ENCODE peak calls at places on chromosomes 7 and 10, in six cellular contexts. Y is spleen, K is astrocyte, N is endodermal cell, O is esophagus squamous epithelium, Q is colonic mucosa. Z is an unnamed sample.
A peak's percentile ranks its signal among the peaks of the same experiment; 100 is the strongest.

GRCh38 chr7:145151651-145152050 is 315.8 kb upstream of the TPK1 start:
- DNase-seq in Q (no peak), K (no peak), Y (no peak), O (no peak), N (no peak), Z (no peak)

GRCh38 chr10:124354411-124355382 is 64.0 kb downstream of the OAT start:
- DNase-seq in K (peak; percentile 39), O (no peak), Q (peak; percentile 52), N (peak; percentile 38), Y (peak; percentile 79), Z (peak; percentile 88)

GRCh38 chr10:102195301-102195870 is 30.7 kb upstream of the ELOVL3 start:
- DNase-seq in Y (no peak), O (no peak), N (no peak), Q (no peak), K (no peak), Z (peak; percentile 31)

GRCh38 chr7:83957333-83957732 is 237.3 kb downstream of the SEMA3A start:
- DNase-seq in K (no peak), Y (no peak), O (no peak), N (no peak), Q (no peak), Z (peak; percentile 56)

GRCh38 chr10:97759157-97759980 is 12.4 kb downstream of the SFRP5 start:
- DNase-seq in Y (peak; percentile 82), Q (peak; percentile 63), K (peak; percentile 22), N (peak; percentile 97), O (no peak), Z (peak; percentile 40)

GRCh38 chr7:151782598-151783448 is 94.1 kb downstream of the PRKAG2 start:
- DNase-seq in Y (peak; percentile 95), Q (peak; percentile 62), N (peak; percentile 95), O (peak; percentile 24), K (no peak), Z (peak; percentile 34)

GRCh38 chr7:1567893-1568292 is 1.9 kb downstream of the PSMG3 start:
- DNase-seq in Q (no peak), Y (no peak), O (no peak), K (peak; percentile 97), N (no peak), Z (peak; percentile 81)

GRCh38 chr7:371779-372545 is 82.0 kb downstream of the FOXL3 start:
- DNase-seq in Q (no peak), N (peak; percentile 51), O (no peak), Y (peak; percentile 70), K (no peak), Z (no peak)

GRCh38 chr10:101576229-101576863 is 11.7 kb downstream of the POLL start:
- DNase-seq in Y (no peak), K (no peak), N (no peak), O (no peak), Q (no peak), Z (no peak)

GRCh38 chr7:15801565-15801964 is 115.1 kb upstream of the MEOX2 start:
- DNase-seq in O (no peak), Q (no peak), K (peak; percentile 73), N (no peak), Y (no peak), Z (peak; percentile 70)

GRCh38 chr10:77428776-77429395 is 208.7 kb downstream of the KCNMA1 start:
- DNase-seq in O (no peak), Q (peak; percentile 29), N (peak; percentile 90), K (peak; percentile 64), Y (no peak), Z (peak; percentile 61)

GRCh38 chr7:43758029-43758860 is at the start of gene BLVRA:
- DNase-seq in N (peak; percentile 86), Y (peak; percentile 95), O (no peak), K (peak; percentile 18), Q (peak; percentile 63), Z (no peak)

GRCh38 chr10:43372751-43373445 is 1.5 kb downstream of the FXYD4 start:
- DNase-seq in Q (no peak), N (no peak), K (no peak), Y (peak; percentile 25), O (no peak), Z (no peak)

GRCh38 chr7:21671859-21672258 is 129.0 kb downstream of the DNAH11 start:
- DNase-seq in Q (no peak), O (no peak), N (no peak), K (no peak), Y (no peak), Z (no peak)

GRCh38 chr7:129889133-129889854 is 63.5 kb downstream of the UBE2H start:
- DNase-seq in Q (no peak), K (no peak), O (no peak), N (no peak), Y (no peak), Z (no peak)

GRCh38 chr7:157056957-157057902 is 46.8 kb upstream of the MNX1 start:
- DNase-seq in Q (no peak), N (no peak), K (no peak), O (no peak), Y (no peak), Z (no peak)

GRCh38 chr10:61761825-61762217 is 99.1 kb downstream of the CABCOCO1 start:
- DNase-seq in O (no peak), N (no peak), Q (no peak), Y (no peak), K (no peak), Z (no peak)
- H3K27ac ChIP-seq in O (no peak overlapping the region), N (no peak overlapping the region), Q (peak overlapping the region; percentile 60), Y (no peak overlapping the region), K (no peak overlapping the region), Z (no peak overlapping the region)

DNA sequence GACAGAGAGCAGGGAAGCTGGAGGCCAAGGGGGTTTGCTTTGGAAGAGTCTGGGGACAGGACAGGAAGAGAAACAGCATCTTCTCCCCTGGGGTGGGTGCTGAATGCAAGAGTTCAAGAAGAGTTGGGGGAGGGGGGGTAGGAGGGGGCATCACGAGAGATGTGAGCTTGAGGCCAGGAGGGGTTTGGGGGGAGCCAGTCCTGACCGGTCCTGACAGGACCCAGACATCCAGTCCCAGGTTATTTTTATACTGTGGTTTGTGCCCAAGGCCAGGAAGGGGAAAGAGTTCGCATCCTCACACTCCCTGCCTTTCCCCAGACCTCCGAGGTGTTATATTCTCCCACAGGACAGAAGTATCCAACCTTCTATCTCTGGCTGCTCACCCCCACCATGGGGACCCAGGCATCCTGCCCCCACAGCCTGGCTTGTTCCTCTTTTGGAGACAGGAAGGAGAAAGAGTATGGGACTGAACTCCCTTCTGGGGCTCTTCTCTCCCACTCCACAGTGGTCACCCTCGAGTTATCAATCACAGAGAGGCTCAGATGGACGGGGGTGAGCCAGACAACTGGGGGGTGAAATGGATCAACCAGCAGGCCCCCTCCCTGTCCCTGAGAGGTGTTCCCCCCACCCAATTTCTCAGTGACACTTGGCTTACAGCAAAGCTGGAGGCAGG is 2.8 kb downstream of the TSC22D4 start:
- DNase-seq in N (no peak), Q (no peak), Y (peak; percentile 76), O (no peak), K (no peak), Z (no peak)
- H3K4me3 ChIP-seq in N (peak overlapping the region; percentile 88), Q (peak overlapping the region; percentile 83), Y (peak overlapping the region; percentile 93), O (peak overlapping the region; percentile 100), K (no peak overlapping the region), Z (peak overlapping the region; percentile 92)

GRCh38 chr7:80298201-80298600 is 163.6 kb downstream of the GNAI1 start:
- DNase-seq in N (no peak), Y (no peak), O (no peak), Q (no peak), K (no peak), Z (no peak)

GRCh38 chr7:80288175-80289122 is 153.8 kb downstream of the GNAI1 start:
- DNase-seq in N (peak; percentile 57), K (peak; percentile 92), Q (no peak), Y (no peak), O (no peak), Z (peak; percentile 98)

GRCh38 chr7:80294321-80294720 is 159.7 kb downstream of the GNAI1 start:
- DNase-seq in N (no peak), Y (no peak), Q (no peak), O (no peak), K (peak; percentile 59), Z (peak; percentile 38)
- TF ChIP-seq CTCF in N (no peak), Y (no peak), Q (no peak), O (no peak), K (no peak), Z (no peak)

DNA sequence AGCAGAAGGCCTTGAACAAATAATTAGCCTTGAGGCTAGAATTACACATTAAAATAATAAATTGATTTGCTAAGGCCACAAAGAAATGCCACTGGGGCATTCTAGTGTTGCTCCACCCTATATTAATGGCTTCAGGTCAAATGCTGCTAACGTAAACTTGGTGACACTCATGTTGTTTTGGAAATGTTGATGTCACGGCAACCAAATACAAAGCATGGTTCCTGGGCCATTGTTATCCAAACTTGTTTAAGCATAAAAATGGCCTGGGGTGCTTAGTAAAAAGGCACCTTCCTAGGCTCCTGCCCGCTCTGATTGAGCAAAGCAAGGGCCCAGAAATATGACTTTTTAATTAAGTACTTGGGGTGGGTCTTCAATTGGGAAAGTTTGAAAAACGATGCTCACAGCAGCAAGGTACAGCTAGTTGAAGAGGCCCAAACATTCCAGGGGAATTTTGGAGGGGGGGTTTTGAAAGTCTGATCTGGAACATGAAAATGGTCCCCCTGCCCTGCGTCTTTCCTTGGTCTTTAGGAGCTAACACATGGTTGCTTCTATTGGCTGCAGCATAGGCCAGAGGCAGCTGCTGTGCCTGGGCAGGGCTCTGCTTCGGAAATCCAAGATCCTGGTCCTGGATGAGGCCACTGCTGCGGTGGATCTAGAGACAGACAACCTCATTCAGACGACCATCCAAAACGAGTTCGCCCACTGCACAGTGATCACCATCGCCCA is 67.8 kb downstream of the ABCC2 start:
- DNase-seq in N (peak; percentile 60), Q (no peak), Y (no peak), O (no peak), K (no peak), Z (no peak)
- H3K27ac ChIP-seq in N (no peak overlapping the region), Q (no peak overlapping the region), Y (no peak overlapping the region), O (no peak overlapping the region), K (no peak overlapping the region), Z (no peak overlapping the region)

GRCh38 chr10:48527691-48528212 is 77.1 kb downstream of the ARHGAP22 start:
- DNase-seq in Q (no peak), O (no peak), N (peak; percentile 18), Y (no peak), K (no peak), Z (no peak)

GRCh38 chr10:48526846-48527505 is 77.9 kb downstream of the ARHGAP22 start:
- DNase-seq in Q (no peak), O (no peak), K (peak; percentile 54), Y (no peak), N (peak; percentile 1), Z (no peak)

GRCh38 chr10:48525956-48526355 is 78.9 kb downstream of the ARHGAP22 start:
- DNase-seq in Y (no peak), K (no peak), Q (no peak), N (peak; percentile 41), O (no peak), Z (no peak)

GRCh38 chr10:48525113-48525512 is 79.8 kb downstream of the ARHGAP22 start:
- DNase-seq in Y (no peak), K (no peak), Q (no peak), N (peak; percentile 43), O (no peak), Z (no peak)

GRCh38 chr10:48526371-48526821 is 78.5 kb downstream of the ARHGAP22 start:
- DNase-seq in Q (no peak), Y (no peak), K (peak; percentile 92), N (peak; percentile 51), O (no peak), Z (peak; percentile 57)
- H3K4me3 ChIP-seq in Q (no peak overlapping the region), Y (no peak overlapping the region), K (peak overlapping the region; percentile 35), N (no peak overlapping the region), O (no peak overlapping the region), Z (peak overlapping the region; percentile 29)

GRCh38 chr7:52708846-52709245 is 326.6 kb upstream of the POM121L12 start:
- DNase-seq in Y (no peak), Q (no peak), K (no peak), N (no peak), O (no peak), Z (no peak)
- TF ChIP-seq CTCF in Y (no peak), Q (no peak), K (no peak), N (no peak), O (no peak), Z (no peak)

GRCh38 chr7:34991938-34992840 is 45.1 kb downstream of the DPY19L1 start:
- DNase-seq in Q (no peak), K (peak; percentile 55), N (no peak), O (no peak), Y (peak; percentile 75), Z (peak; percentile 71)
- H3K27ac ChIP-seq in Q (peak overlapping the region; percentile 35), K (peak overlapping the region; percentile 65), N (no peak overlapping the region), O (no peak overlapping the region), Y (peak overlapping the region; percentile 75), Z (peak overlapping the region; percentile 90)